ENCODE peak calls at places on chromosomes 7 and 10, in seven cellular contexts. N is astrocyte, D is kidney epithelial cell, X is fibroblast of the aortic adventitia, E is IMR-90, W is skeletal muscle cell, I is dorsolateral prefrontal cortex. Y is an unnamed sample.

GRCh38 chr7:101134399-101134980 is 7.6 kb downstream of the SERPINE1 start:
- DNase-seq in N (no peak), D (no peak), X (peak; percentile 41), E (no peak), W (no peak), I (no peak), Y (no peak)

GRCh38 chr10:17430647-17431355 is 23.6 kb downstream of the ST8SIA6 start:
- DNase-seq in N (peak; percentile 49), D (peak; percentile 18), X (peak; percentile 83), E (peak; percentile 73), W (peak; percentile 21), I (peak; percentile 56), Y (peak; percentile 53)

GRCh38 chr7:67100956-67101361 is 104.3 kb downstream of the TYW1 start:
- DNase-seq in N (no peak), D (no peak), X (no peak), E (no peak), W (no peak), I (no peak), Y (no peak)

GRCh38 chr10:108360187-108360586 is 1195.7 kb upstream of the SORCS1 start:
- DNase-seq in N (peak; percentile 77), D (peak; percentile 82), X (peak; percentile 17), E (peak; percentile 2), W (peak; percentile 26), I (no peak), Y (no peak)

GRCh38 chr10:71774916-71775702 is 1.8 kb upstream of the VSIR start:
- DNase-seq in N (no peak), D (no peak), X (no peak), E (no peak), W (no peak), I (no peak), Y (no peak)

GRCh38 chr7:2681954-2682799 is 5.8 kb upstream of the AMZ1 start:
- DNase-seq in N (no peak), D (no peak), X (no peak), E (no peak), W (no peak), I (peak; percentile 93), Y (no peak)

GRCh38 chr7:1537631-1538412 is 7.3 kb downstream of the MAFK start:
- DNase-seq in N (peak; percentile 92), D (peak; percentile 91), X (peak; percentile 99), E (peak; percentile 97), W (peak; percentile 79), I (peak; percentile 83), Y (peak; percentile 95)

GRCh38 chr10:50614444-50615137 is 9.2 kb downstream of the SGMS1 start:
- DNase-seq in N (no peak), D (no peak), X (no peak), E (no peak), W (no peak), I (no peak), Y (no peak)

GRCh38 chr7:125847706-125848105 is 918.1 kb upstream of the POT1 start:
- DNase-seq in N (no peak), D (no peak), X (no peak), E (no peak), W (no peak), I (no peak), Y (peak; percentile 1)

GRCh38 chr7:112843151-112843550 is 53.0 kb upstream of the TMEM168 start:
- DNase-seq in N (no peak), D (no peak), X (no peak), E (no peak), W (no peak), I (no peak), Y (no peak)

GRCh38 chr7:142313528-142313927 is 55.7 kb upstream of the PRSS58 start:
- DNase-seq in N (no peak), D (no peak), X (no peak), E (no peak), W (no peak), I (no peak), Y (no peak)

GRCh38 chr7:155796381-155797261 is 15.6 kb downstream of the SHH start:
- DNase-seq in N (no peak), D (no peak), X (peak; percentile 34), E (no peak), W (no peak), I (peak; percentile 48), Y (peak; percentile 94)

GRCh38 chr10:102775201-102775972 is 31.6 kb downstream of the WBP1L start:
- DNase-seq in N (no peak), D (no peak), X (peak; percentile 79), E (peak; percentile 15), W (peak; percentile 71), I (no peak), Y (peak; percentile 60)
- H3K4me3 ChIP-seq in N (peak overlapping the region; percentile 66), D (no peak overlapping the region), X (peak overlapping the region; percentile 51), E (no peak overlapping the region), W (peak overlapping the region; percentile 61), I (peak overlapping the region; percentile 42), Y (peak overlapping the region; percentile 21)

DNA sequence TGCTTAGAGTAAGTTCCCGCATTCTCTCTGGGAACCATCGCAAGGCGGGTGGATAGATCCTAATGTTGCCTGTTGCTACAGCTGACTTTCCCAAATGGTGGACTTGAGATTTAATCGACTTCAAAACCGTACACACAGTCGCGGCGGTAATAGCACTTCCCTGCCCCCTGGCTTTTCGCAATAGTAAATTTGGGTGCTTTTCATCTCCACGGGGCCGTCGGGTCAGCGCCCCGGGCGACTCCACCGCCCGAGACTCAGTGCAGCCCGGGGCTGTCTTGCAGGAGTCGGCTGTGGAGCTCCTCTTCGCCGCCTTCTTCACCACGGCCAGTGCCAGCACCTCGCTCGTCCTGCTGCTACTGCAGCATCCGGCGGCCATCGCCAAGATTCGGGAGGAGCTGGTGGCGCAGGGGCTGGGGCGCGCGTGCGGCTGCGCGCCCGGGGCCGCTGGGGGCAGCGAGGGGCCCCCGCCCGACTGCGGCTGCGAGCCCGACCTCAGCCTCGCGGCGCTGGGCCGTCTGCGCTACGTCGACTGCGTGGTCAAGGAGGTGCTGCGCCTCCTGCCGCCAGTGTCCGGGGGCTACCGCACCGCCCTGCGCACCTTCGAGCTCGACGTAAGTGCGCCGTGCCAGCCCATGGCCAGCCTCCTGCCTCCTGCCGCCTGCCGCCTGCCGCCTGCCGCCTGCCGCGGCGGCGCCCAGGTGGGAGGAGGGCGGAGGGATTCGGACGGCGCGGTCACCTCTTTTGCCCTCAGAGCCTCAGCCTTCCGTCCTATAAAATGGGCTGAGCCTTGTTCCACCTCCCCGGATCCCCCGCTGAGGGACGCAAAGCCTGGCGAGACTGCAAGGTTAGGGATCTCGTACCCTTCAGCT is 5.3 kb downstream of the CYP26C1 start:
- DNase-seq in N (no peak), D (no peak), X (no peak), E (no peak), W (no peak), I (no peak), Y (no peak)
- H3K4me3 ChIP-seq in N (no peak overlapping the region), D (no peak overlapping the region), X (no peak overlapping the region), E (peak overlapping the region; percentile 13), W (peak overlapping the region; percentile 15), I (no peak overlapping the region), Y (no peak overlapping the region)

GRCh38 chr7:139481364-139481763 is 2.1 kb downstream of the KLRG2 start:
- DNase-seq in N (no peak), D (no peak), X (no peak), E (no peak), W (no peak), I (no peak), Y (no peak)

GRCh38 chr7:139482122-139482521 is 1.4 kb downstream of the KLRG2 start:
- DNase-seq in N (no peak), D (no peak), X (no peak), E (no peak), W (no peak), I (no peak), Y (no peak)

GRCh38 chr7:139487366-139488080 is 4.0 kb upstream of the KLRG2 start:
- DNase-seq in N (no peak), D (no peak), X (no peak), E (no peak), W (no peak), I (no peak), Y (no peak)

GRCh38 chr7:139479620-139480019 is 3.9 kb downstream of the KLRG2 start:
- DNase-seq in N (no peak), D (no peak), X (no peak), E (no peak), W (no peak), I (no peak), Y (no peak)

GRCh38 chr7:139482662-139483466 is 609 bp downstream of the KLRG2 start:
- DNase-seq in N (no peak), D (no peak), X (no peak), E (no peak), W (no peak), I (no peak), Y (no peak)
- H3K4me3 ChIP-seq in N (no peak overlapping the region), D (peak overlapping the region; percentile 26), X (peak overlapping the region; percentile 35), E (no peak overlapping the region), W (peak overlapping the region; percentile 27), I (peak overlapping the region; percentile 54), Y (no peak overlapping the region)

GRCh38 chr7:26658698-26659084 is 205.7 kb downstream of the SKAP2 start:
- DNase-seq in N (no peak), D (no peak), X (no peak), E (no peak), W (no peak), I (no peak), Y (no peak)
- H3K4me3 ChIP-seq in N (no peak overlapping the region), D (no peak overlapping the region), X (no peak overlapping the region), E (no peak overlapping the region), W (no peak overlapping the region), I (no peak overlapping the region), Y (no peak overlapping the region)

GRCh38 chr10:101816913-101817541 is 1.2 kb downstream of the OGA start:
- DNase-seq in N (no peak), D (no peak), X (no peak), E (no peak), W (no peak), I (no peak), Y (no peak)
- H3K4me3 ChIP-seq in N (peak overlapping the region; percentile 84), D (peak overlapping the region; percentile 99), X (peak overlapping the region; percentile 98), E (peak overlapping the region; percentile 70), W (peak overlapping the region; percentile 86), I (peak overlapping the region; percentile 98), Y (peak overlapping the region; percentile 99)

GRCh38 chr7:131105803-131106680 is 221.6 kb upstream of the MKLN1 start:
- DNase-seq in N (peak; percentile 36), D (no peak), X (peak; percentile 76), E (peak; percentile 70), W (peak; percentile 47), I (peak; percentile 85), Y (peak; percentile 86)

GRCh38 chr7:131105294-131105802 is 222.3 kb upstream of the MKLN1 start:
- DNase-seq in N (no peak), D (no peak), X (peak; percentile 52), E (peak; percentile 11), W (no peak), I (no peak), Y (no peak)

GRCh38 chr7:131106681-131107342 is 220.9 kb upstream of the MKLN1 start:
- DNase-seq in N (no peak), D (no peak), X (no peak), E (no peak), W (no peak), I (no peak), Y (peak; percentile 44)

GRCh38 chr7:131104611-131105293 is 222.9 kb upstream of the MKLN1 start:
- DNase-seq in N (no peak), D (no peak), X (peak; percentile 42), E (peak; percentile 28), W (no peak), I (no peak), Y (no peak)

DNA sequence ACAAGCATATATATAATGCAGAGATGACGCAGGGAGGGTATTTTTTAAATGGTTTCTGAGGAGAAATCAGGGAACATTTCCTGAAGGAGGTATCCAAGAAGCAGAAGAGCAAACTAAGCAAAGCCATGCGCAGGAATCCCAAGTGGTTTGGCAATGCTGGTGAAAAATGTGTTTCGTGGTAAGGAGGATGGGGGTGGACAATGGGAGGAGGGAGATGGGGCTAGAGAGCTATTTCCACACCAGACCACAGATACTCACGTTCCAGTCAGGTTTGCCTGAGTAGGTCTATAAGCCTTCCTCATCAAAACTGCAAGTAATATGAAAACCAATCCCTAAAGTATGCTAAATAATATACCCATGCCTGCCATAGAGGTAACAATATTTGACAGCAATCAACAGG is 223.7 kb upstream of the MKLN1 start:
- DNase-seq in N (peak; percentile 90), D (no peak), X (peak; percentile 88), E (peak; percentile 89), W (peak; percentile 73), I (no peak), Y (no peak)
- H3K4me3 ChIP-seq in N (no peak overlapping the region), D (no peak overlapping the region), X (peak overlapping the region; percentile 67), E (no peak overlapping the region), W (no peak overlapping the region), I (peak overlapping the region; percentile 77), Y (peak overlapping the region; percentile 91)

Y was measured in upper lobe of left lung.